ENCODE peak calls at places on chromosome 20, in eight cellular contexts. U is neural progenitor cell; D is SK-N-SH; R is NB4; O is foreskin fibroblast; H is suprapubic skin; V is CD8-positive, alpha-beta T cell; L is astrocyte of the spinal cord. N is an unnamed sample.

GRCh38 chr20:57330998-57331397 is 1.4 kb downstream of the SPO11 start:
- DNase-seq in U (no peak), D (no peak), R (peak), O (peak), H (no peak), V (no peak), L (no peak), N (no peak)

GRCh38 chr20:56018194-56018593 is 12.9 kb upstream of the CBLN4 start:
- DNase-seq in U (no peak), D (no peak), R (no peak), O (no peak), H (no peak), V (no peak), L (no peak), N (no peak)

GRCh38 chr20:2118783-2119182 is 17.2 kb downstream of the STK35 start:
- DNase-seq in U (no peak), D (no peak), R (peak), O (no peak), H (no peak), V (no peak), L (no peak), N (no peak)

GRCh38 chr20:34337544-34337943 is 25.5 kb upstream of the ITCH start:
- DNase-seq in U (no peak), D (no peak), R (no peak), O (no peak), H (no peak), V (no peak), L (no peak), N (no peak)

GRCh38 chr20:12970372-12970821 is 38.4 kb upstream of the SPTLC3 start:
- DNase-seq in U (peak), D (no peak), R (peak), O (peak), H (no peak), V (no peak), L (peak), N (no peak)

GRCh38 chr20:34525709-34526416 is 9.6 kb downstream of the DYNLRB1 start:
- DNase-seq in U (no peak), D (peak), R (peak), O (peak), H (peak), V (no peak), L (peak), N (peak)

GRCh38 chr20:6731951-6732580 is 35.4 kb upstream of the BMP2 start:
- DNase-seq in U (no peak), D (no peak), R (no peak), O (no peak), H (no peak), V (no peak), L (no peak), N (no peak)

GRCh38 chr20:3172933-3173581 is at the start of gene LZTS3:
- DNase-seq in U (peak), D (peak), R (peak), O (peak), H (peak), V (peak), L (peak), N (no peak)

GRCh38 chr20:16821211-16822089 is 73.3 kb downstream of the OTOR start:
- DNase-seq in U (peak), D (peak), R (peak), O (peak), H (no peak), V (no peak), L (peak), N (no peak)

GRCh38 chr20:2692036-2692885 is at the start of gene EBF4:
- DNase-seq in U (peak), D (peak), R (peak), O (peak), H (peak), V (peak), L (no peak), N (no peak)

GRCh38 chr20:12827796-12828406 is 180.9 kb upstream of the SPTLC3 start:
- DNase-seq in U (no peak), D (no peak), R (no peak), O (no peak), H (no peak), V (no peak), L (no peak), N (no peak)

GRCh38 chr20:36745234-36745926 is 510 bp downstream of the NDRG3 start:
- DNase-seq in U (peak), D (no peak), R (peak), O (no peak), H (peak), V (no peak), L (peak), N (no peak)

GRCh38 chr20:16115891-16116577 is 457.2 kb downstream of the KIF16B start:
- DNase-seq in U (peak), D (no peak), R (no peak), O (no peak), H (no peak), V (no peak), L (no peak), N (no peak)

GRCh38 chr20:25299801-25300200 is 51.9 kb downstream of the PYGB start:
- DNase-seq in U (no peak), D (no peak), R (no peak), O (peak), H (no peak), V (no peak), L (peak), N (no peak)

GRCh38 chr20:37297066-37297736 is 7.7 kb downstream of the MANBAL start:
- DNase-seq in U (no peak), D (no peak), R (no peak), O (peak), H (no peak), V (no peak), L (peak), N (peak)

GRCh38 chr20:3262566-3262965 is 23.6 kb upstream of the SLC4A11 start:
- DNase-seq in U (no peak), D (no peak), R (no peak), O (peak), H (no peak), V (no peak), L (no peak), N (no peak)

GRCh38 chr20:1947535-1947846 is 46.4 kb downstream of the PDYN start:
- DNase-seq in U (no peak), D (no peak), R (no peak), O (no peak), H (no peak), V (no peak), L (no peak), N (no peak)

GRCh38 chr20:8423482-8423881 is 291.4 kb downstream of the PLCB1 start:
- DNase-seq in U (no peak), D (no peak), R (no peak), O (no peak), H (no peak), V (no peak), L (no peak), N (no peak)

GRCh38 chr20:51586005-51586440 is 43.5 kb upstream of the NFATC2 start:
- DNase-seq in U (no peak), D (no peak), R (peak), O (peak), H (no peak), V (no peak), L (peak), N (peak)

GRCh38 chr20:38217791-38218565 is 42.6 kb downstream of the KIAA1755 start:
- DNase-seq in U (peak), D (peak), R (no peak), O (peak), H (peak), V (no peak), L (peak), N (peak)

GRCh38 chr20:53660078-53660909 is 66.7 kb upstream of the ZNF217 start:
- DNase-seq in U (peak), D (no peak), R (no peak), O (peak), H (no peak), V (peak), L (no peak), N (no peak)

GRCh38 chr20:13865825-13866351 is 81.1 kb downstream of the NDUFAF5 start:
- DNase-seq in U (no peak), D (no peak), R (peak), O (peak), H (no peak), V (no peak), L (no peak), N (peak)

GRCh38 chr20:7155794-7156193 is 388.3 kb downstream of the BMP2 start:
- DNase-seq in U (no peak), D (no peak), R (peak), O (peak), H (no peak), V (no peak), L (peak), N (no peak)

GRCh38 chr20:60136640-60137411 is 178.6 kb downstream of the CDH26 start:
- DNase-seq in U (no peak), D (no peak), R (peak), O (no peak), H (no peak), V (no peak), L (no peak), N (no peak)

GRCh38 chr20:3044336-3044965 is 1.0 kb downstream of the GNRH2 start:
- DNase-seq in U (no peak), D (no peak), R (no peak), O (no peak), H (no peak), V (no peak), L (no peak), N (no peak)

GRCh38 chr20:13809855-13810254 is 25.0 kb downstream of the NDUFAF5 start:
- DNase-seq in U (no peak), D (no peak), R (no peak), O (no peak), H (no peak), V (no peak), L (no peak), N (no peak)

GRCh38 chr20:34977365-34978091 is 21.9 kb downstream of the MYH7B start:
- DNase-seq in U (no peak), D (no peak), R (no peak), O (no peak), H (no peak), V (no peak), L (no peak), N (no peak)

GRCh38 chr20:52493177-52493711 is 301.7 kb upstream of the ZFP64 start:
- DNase-seq in U (no peak), D (no peak), R (no peak), O (no peak), H (no peak), V (no peak), L (peak), N (peak)

GRCh38 chr20:33769032-33769431 is 37.2 kb downstream of the ZNF341 start:
- DNase-seq in U (no peak), D (no peak), R (no peak), O (no peak), H (no peak), V (no peak), L (no peak), N (no peak)

GRCh38 chr20:13681248-13682125 is 42.8 kb upstream of the TASP1 start:
- DNase-seq in U (no peak), D (no peak), R (peak), O (no peak), H (no peak), V (no peak), L (no peak), N (no peak)

GRCh38 chr20:11136691-11137090 is 462.9 kb upstream of the JAG1 start:
- DNase-seq in U (no peak), D (no peak), R (no peak), O (no peak), H (no peak), V (no peak), L (no peak), N (no peak)

GRCh38 chr20:35604444-35604750 is 11.2 kb upstream of the SPAG4 start:
- DNase-seq in U (peak), D (peak), R (peak), O (no peak), H (peak), V (no peak), L (no peak), N (no peak)

GRCh38 chr20:56433880-56434255 is 21.8 kb downstream of the CASS4 start:
- DNase-seq in U (no peak), D (no peak), R (no peak), O (peak), H (no peak), V (no peak), L (peak), N (peak)

DNA sequence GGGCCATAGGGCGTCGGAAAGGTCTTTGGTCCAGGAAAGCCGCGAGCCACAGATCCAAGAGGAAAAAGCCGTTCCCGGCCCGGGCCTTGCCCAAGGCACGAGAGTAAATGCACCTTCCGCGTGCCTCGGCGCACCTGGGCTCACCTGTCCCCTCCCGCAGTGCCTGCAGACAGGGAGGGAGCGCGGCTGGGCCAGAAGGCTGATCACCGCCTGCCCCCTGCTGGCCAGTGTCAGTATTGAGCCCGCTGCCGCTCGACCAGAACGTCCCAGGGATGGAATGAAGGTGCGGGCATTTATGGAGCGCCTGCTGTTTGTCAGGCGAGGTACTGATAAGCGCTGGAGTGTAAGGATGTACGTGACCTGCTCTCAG is 679 bp upstream of the LPIN3 start:
- DNase-seq in U (peak), D (peak), R (peak), O (peak), H (peak), V (peak), L (peak), N (no peak)
- H3K4me3 ChIP-seq in U (peak), D (no peak), R (no peak), O (peak), H (peak), V (peak), L (peak), N (peak)

GRCh38 chr20:40948352-40949267 is 80.0 kb upstream of the TOP1 start:
- DNase-seq in U (no peak), D (no peak), R (no peak), O (peak), H (no peak), V (no peak), L (no peak), N (no peak)

GRCh38 chr20:40945189-40945588 is 83.4 kb upstream of the TOP1 start:
- DNase-seq in U (no peak), D (no peak), R (no peak), O (no peak), H (no peak), V (no peak), L (no peak), N (no peak)

GRCh38 chr20:40943591-40943990 is 85.0 kb upstream of the TOP1 start:
- DNase-seq in U (no peak), D (no peak), R (no peak), O (no peak), H (no peak), V (no peak), L (no peak), N (no peak)

GRCh38 chr20:40942775-40943174 is 85.8 kb upstream of the TOP1 start:
- DNase-seq in U (no peak), D (no peak), R (no peak), O (no peak), H (no peak), V (no peak), L (no peak), N (no peak)

DNA sequence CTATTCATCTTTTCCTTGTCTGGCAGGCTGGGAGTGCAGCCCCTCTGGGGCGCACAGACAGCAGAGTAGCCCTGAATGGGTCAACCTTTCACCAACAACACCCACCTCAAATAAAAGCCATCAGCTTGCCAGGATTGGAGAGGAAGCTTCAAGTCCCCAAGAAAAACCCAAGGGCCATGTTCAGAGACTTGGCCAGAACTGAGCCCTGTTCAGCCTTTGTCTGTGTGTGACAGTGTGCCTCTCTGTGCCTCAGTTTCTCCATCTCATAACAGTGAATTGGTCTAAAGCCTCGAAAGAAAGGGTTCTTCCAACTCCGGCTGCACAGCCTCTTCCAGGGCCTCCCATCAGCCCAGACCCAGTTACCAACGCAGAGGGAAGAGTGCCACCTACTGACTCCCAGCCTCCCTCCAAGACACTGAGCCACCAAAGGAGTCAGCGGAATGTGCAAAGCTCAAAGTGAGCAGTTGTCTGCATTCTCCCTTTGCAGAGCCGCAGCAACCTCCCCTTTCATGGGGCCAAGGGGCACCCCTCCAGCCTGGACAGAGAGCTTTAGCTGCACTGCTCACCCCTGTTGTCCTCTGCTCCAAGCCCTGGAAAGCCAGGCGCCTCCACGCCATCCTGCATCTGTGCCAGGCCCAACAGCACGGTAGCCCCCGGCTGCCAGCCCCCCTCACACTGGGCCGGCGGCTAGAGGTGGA is 82.7 kb upstream of the TOP1 start:
- DNase-seq in U (peak), D (peak), R (peak), O (peak), H (no peak), V (no peak), L (peak), N (no peak)
- TF ChIP-seq CTCF in U (peak), D (peak), R (peak), O (peak), H (peak), V (no peak), L (peak), N (peak)

GRCh38 chr20:43945391-43946205 is 30.9 kb downstream of the TOX2 start:
- DNase-seq in U (no peak), D (no peak), R (no peak), O (no peak), H (no peak), V (no peak), L (no peak), N (no peak)
- H3K4me3 ChIP-seq in U (no peak), D (no peak), R (no peak), O (no peak), H (no peak), V (no peak), L (no peak), N (no peak)

GRCh38 chr20:58340151-58340550 is 30.6 kb downstream of the RAB22A start:
- DNase-seq in U (no peak), D (no peak), R (no peak), O (no peak), H (no peak), V (no peak), L (no peak), N (no peak)
- TF ChIP-seq CTCF in U (no peak), D (no peak), R (no peak), O (no peak), H (no peak), V (no peak), L (no peak), N (no peak)

DNA sequence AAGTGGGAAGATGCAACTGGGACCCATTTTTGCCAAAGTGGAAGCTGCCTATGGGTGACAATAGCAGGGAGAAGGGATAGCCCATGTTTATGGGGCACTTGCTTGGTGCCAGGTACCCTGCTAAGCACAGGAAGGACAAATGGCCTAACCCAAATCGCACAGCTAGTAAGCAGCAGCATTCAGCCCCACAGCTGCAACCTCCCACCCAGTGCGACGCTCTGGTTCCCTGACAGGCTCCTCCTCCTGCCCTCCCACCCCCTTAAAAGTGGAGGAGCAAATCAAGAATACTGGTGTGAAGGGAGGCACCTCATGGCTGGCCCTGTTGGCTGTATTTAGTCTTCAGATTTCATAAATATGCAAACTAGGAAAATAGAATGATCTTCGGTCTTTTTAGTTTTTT is 76.2 kb downstream of the RIN2 start:
- DNase-seq in U (no peak), D (no peak), R (no peak), O (no peak), H (no peak), V (no peak), L (no peak), N (no peak)
- H3K4me3 ChIP-seq in U (no peak), D (no peak), R (no peak), O (no peak), H (no peak), V (no peak), L (no peak), N (no peak)

DNA sequence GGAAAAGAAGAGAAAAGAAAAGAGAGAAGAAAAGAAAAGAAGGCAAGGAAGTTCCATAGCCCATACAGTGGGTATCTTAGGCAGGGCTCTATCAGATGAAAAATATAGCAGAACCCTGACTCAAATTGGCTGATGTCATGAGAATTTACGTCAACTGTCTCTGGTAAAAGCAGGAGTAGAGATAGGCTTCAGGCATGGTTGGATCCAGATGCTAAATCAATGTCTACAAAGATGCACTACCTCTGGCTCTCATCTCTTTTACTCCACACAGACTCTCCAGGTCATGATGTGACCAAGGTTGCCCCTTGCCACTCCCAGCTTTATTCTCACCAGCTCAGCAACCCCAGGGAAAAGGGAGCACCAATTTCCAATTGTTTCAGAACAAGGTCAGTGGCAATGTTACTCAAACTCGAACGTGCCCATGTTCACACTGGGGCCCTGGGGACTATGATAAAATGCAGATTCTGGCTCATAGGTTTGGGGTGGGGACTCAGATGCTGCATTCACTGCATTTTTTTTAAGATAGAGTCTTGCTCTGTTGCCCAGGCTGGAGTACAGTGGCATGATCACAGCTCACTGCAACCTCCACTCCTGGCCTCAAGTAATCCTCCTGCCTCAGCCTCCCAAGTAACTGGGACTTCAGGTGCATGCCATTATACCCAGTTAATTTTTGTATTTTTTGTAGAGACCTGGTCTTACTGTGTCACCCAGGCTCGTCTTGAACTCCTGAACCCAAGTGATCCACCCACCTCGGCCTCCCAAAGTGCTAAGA is 33.4 kb upstream of the PTGIS start:
- DNase-seq in U (no peak), D (no peak), R (no peak), O (no peak), H (no peak), V (no peak), L (no peak), N (no peak)
- TF ChIP-seq CTCF in U (no peak), D (no peak), R (no peak), O (no peak), H (no peak), V (no peak), L (no peak), N (no peak)

N was measured in BJ.